ENCODE peak calls at places on chromosomes 1 and 21, in six cellular contexts. One of them, this sample, is unnamed.

GRCh38 chr1:172818841-172819527 is 160.1 kb downstream of the FASLG start:
- DNase-seq in lower leg skin: no peak
- DNase-seq in GM06990: peak
- DNase-seq in GM10248: peak
- DNase-seq in activated CD8-positive, alpha-beta T cell treated with anti-CD3 and anti-CD28 coated beads for 36 hours: peak
- DNase-seq in H9: no peak
- DNase-seq in this sample: no peak

GRCh38 chr21:34670220-34670961 is 1.6 kb downstream of the CLIC6 start:
- DNase-seq in lower leg skin: no peak
- DNase-seq in GM06990: peak
- DNase-seq in GM10248: peak
- DNase-seq in activated CD8-positive, alpha-beta T cell treated with anti-CD3 and anti-CD28 coated beads for 36 hours: peak
- DNase-seq in H9: peak
- DNase-seq in this sample: peak

GRCh38 chr1:155794605-155795265 is 62.3 kb downstream of the GON4L start:
- DNase-seq in lower leg skin: no peak
- DNase-seq in GM06990: no peak
- DNase-seq in GM10248: no peak
- DNase-seq in activated CD8-positive, alpha-beta T cell treated with anti-CD3 and anti-CD28 coated beads for 36 hours: no peak
- DNase-seq in H9: no peak
- DNase-seq in this sample: no peak

GRCh38 chr1:227306689-227307088 is 11.6 kb downstream of the CDC42BPA start:
- DNase-seq in lower leg skin: no peak
- DNase-seq in GM06990: no peak
- DNase-seq in GM10248: no peak
- DNase-seq in activated CD8-positive, alpha-beta T cell treated with anti-CD3 and anti-CD28 coated beads for 36 hours: no peak
- DNase-seq in H9: no peak
- DNase-seq in this sample: no peak

GRCh38 chr1:107572674-107573205 is 392.2 kb downstream of the VAV3 start:
- DNase-seq in lower leg skin: no peak
- DNase-seq in GM06990: no peak
- DNase-seq in GM10248: no peak
- DNase-seq in activated CD8-positive, alpha-beta T cell treated with anti-CD3 and anti-CD28 coated beads for 36 hours: no peak
- DNase-seq in H9: no peak
- DNase-seq in this sample: no peak

GRCh38 chr1:245598524-245599310 is 443.9 kb downstream of the KIF26B start:
- DNase-seq in lower leg skin: peak
- DNase-seq in GM06990: no peak
- DNase-seq in GM10248: no peak
- DNase-seq in activated CD8-positive, alpha-beta T cell treated with anti-CD3 and anti-CD28 coated beads for 36 hours: no peak
- DNase-seq in H9: peak
- DNase-seq in this sample: no peak

GRCh38 chr1:227886503-227886961 is 61.2 kb downstream of the WNT9A start:
- DNase-seq in lower leg skin: peak
- DNase-seq in GM06990: no peak
- DNase-seq in GM10248: no peak
- DNase-seq in activated CD8-positive, alpha-beta T cell treated with anti-CD3 and anti-CD28 coated beads for 36 hours: no peak
- DNase-seq in H9: peak
- DNase-seq in this sample: peak

GRCh38 chr1:63924600-63924999 is 150.8 kb downstream of the ROR1 start:
- DNase-seq in lower leg skin: no peak
- DNase-seq in GM06990: no peak
- DNase-seq in GM10248: no peak
- DNase-seq in activated CD8-positive, alpha-beta T cell treated with anti-CD3 and anti-CD28 coated beads for 36 hours: no peak
- DNase-seq in H9: no peak
- DNase-seq in this sample: no peak

GRCh38 chr1:235027076-235027861 is 101.4 kb downstream of the TOMM20 start:
- DNase-seq in lower leg skin: peak
- DNase-seq in GM06990: no peak
- DNase-seq in GM10248: no peak
- DNase-seq in activated CD8-positive, alpha-beta T cell treated with anti-CD3 and anti-CD28 coated beads for 36 hours: no peak
- DNase-seq in H9: no peak
- DNase-seq in this sample: no peak

GRCh38 chr1:204074274-204075115 is 1.6 kb downstream of the SOX13 start:
- DNase-seq in lower leg skin: peak
- DNase-seq in GM06990: no peak
- DNase-seq in GM10248: no peak
- DNase-seq in activated CD8-positive, alpha-beta T cell treated with anti-CD3 and anti-CD28 coated beads for 36 hours: peak
- DNase-seq in H9: peak
- DNase-seq in this sample: peak

GRCh38 chr1:180927348-180927747 is 14.7 kb downstream of the KIAA1614 start:
- DNase-seq in lower leg skin: no peak
- DNase-seq in GM06990: no peak
- DNase-seq in GM10248: no peak
- DNase-seq in activated CD8-positive, alpha-beta T cell treated with anti-CD3 and anti-CD28 coated beads for 36 hours: no peak
- DNase-seq in H9: no peak
- DNase-seq in this sample: no peak

GRCh38 chr1:24373044-24373443 is 40.5 kb downstream of the STPG1 start:
- DNase-seq in lower leg skin: no peak
- DNase-seq in GM06990: peak
- DNase-seq in GM10248: peak
- DNase-seq in activated CD8-positive, alpha-beta T cell treated with anti-CD3 and anti-CD28 coated beads for 36 hours: no peak
- DNase-seq in H9: no peak
- DNase-seq in this sample: no peak

GRCh38 chr1:117564227-117565082 is 41.4 kb upstream of the TENT5C start:
- DNase-seq in lower leg skin: peak
- DNase-seq in GM06990: no peak
- DNase-seq in GM10248: no peak
- DNase-seq in activated CD8-positive, alpha-beta T cell treated with anti-CD3 and anti-CD28 coated beads for 36 hours: no peak
- DNase-seq in H9: no peak
- DNase-seq in this sample: peak

GRCh38 chr1:37498872-37499617 is 15.5 kb downstream of the MEAF6 start:
- DNase-seq in lower leg skin: peak
- DNase-seq in GM06990: no peak
- DNase-seq in GM10248: no peak
- DNase-seq in activated CD8-positive, alpha-beta T cell treated with anti-CD3 and anti-CD28 coated beads for 36 hours: no peak
- DNase-seq in H9: no peak
- DNase-seq in this sample: peak

GRCh38 chr1:113101588-113101987 is 28.6 kb downstream of the LRIG2 start:
- DNase-seq in lower leg skin: no peak
- DNase-seq in GM06990: no peak
- DNase-seq in GM10248: no peak
- DNase-seq in activated CD8-positive, alpha-beta T cell treated with anti-CD3 and anti-CD28 coated beads for 36 hours: no peak
- DNase-seq in H9: no peak
- DNase-seq in this sample: no peak

GRCh38 chr1:198157847-198158765 is 1.3 kb downstream of the NEK7 start:
- DNase-seq in lower leg skin: no peak
- DNase-seq in GM06990: no peak
- DNase-seq in GM10248: peak
- DNase-seq in activated CD8-positive, alpha-beta T cell treated with anti-CD3 and anti-CD28 coated beads for 36 hours: peak
- DNase-seq in H9: peak
- DNase-seq in this sample: no peak

GRCh38 chr1:54324750-54325704 is 81.2 kb downstream of the SSBP3 start:
- DNase-seq in lower leg skin: no peak
- DNase-seq in GM06990: no peak
- DNase-seq in GM10248: no peak
- DNase-seq in activated CD8-positive, alpha-beta T cell treated with anti-CD3 and anti-CD28 coated beads for 36 hours: no peak
- DNase-seq in H9: no peak
- DNase-seq in this sample: no peak

GRCh38 chr1:243443557-243443956 is 187.7 kb downstream of the SDCCAG8 start:
- DNase-seq in lower leg skin: no peak
- DNase-seq in GM06990: no peak
- DNase-seq in GM10248: no peak
- DNase-seq in activated CD8-positive, alpha-beta T cell treated with anti-CD3 and anti-CD28 coated beads for 36 hours: no peak
- DNase-seq in H9: no peak
- DNase-seq in this sample: no peak

GRCh38 chr21:37878946-37879660 is 37.2 kb downstream of the KCNJ6 start:
- DNase-seq in lower leg skin: no peak
- DNase-seq in GM06990: no peak
- DNase-seq in GM10248: no peak
- DNase-seq in activated CD8-positive, alpha-beta T cell treated with anti-CD3 and anti-CD28 coated beads for 36 hours: no peak
- DNase-seq in H9: no peak
- DNase-seq in this sample: no peak

GRCh38 chr1:153922076-153922837 is 515 bp downstream of the GATAD2B start:
- DNase-seq in lower leg skin: peak
- DNase-seq in GM06990: no peak
- DNase-seq in GM10248: no peak
- DNase-seq in activated CD8-positive, alpha-beta T cell treated with anti-CD3 and anti-CD28 coated beads for 36 hours: peak
- DNase-seq in H9: no peak
- DNase-seq in this sample: peak

GRCh38 chr1:112618114-112618720 is 724 bp downstream of the ST7L start:
- DNase-seq in lower leg skin: no peak
- DNase-seq in GM06990: no peak
- DNase-seq in GM10248: peak
- DNase-seq in activated CD8-positive, alpha-beta T cell treated with anti-CD3 and anti-CD28 coated beads for 36 hours: peak
- DNase-seq in H9: no peak
- DNase-seq in this sample: no peak

GRCh38 chr1:25922633-25923567 is 16.7 kb upstream of the STMN1 start:
- DNase-seq in lower leg skin: peak
- DNase-seq in GM06990: peak
- DNase-seq in GM10248: peak
- DNase-seq in activated CD8-positive, alpha-beta T cell treated with anti-CD3 and anti-CD28 coated beads for 36 hours: peak
- DNase-seq in H9: peak
- DNase-seq in this sample: no peak

GRCh38 chr21:37509802-37510393 is 143.3 kb downstream of the DYRK1A start:
- DNase-seq in lower leg skin: no peak
- DNase-seq in GM06990: no peak
- DNase-seq in GM10248: no peak
- DNase-seq in activated CD8-positive, alpha-beta T cell treated with anti-CD3 and anti-CD28 coated beads for 36 hours: peak
- DNase-seq in H9: no peak
- DNase-seq in this sample: no peak

GRCh38 chr1:245096330-245097066 is 58.3 kb upstream of the KIF26B start:
- DNase-seq in lower leg skin: no peak
- DNase-seq in GM06990: no peak
- DNase-seq in GM10248: no peak
- DNase-seq in activated CD8-positive, alpha-beta T cell treated with anti-CD3 and anti-CD28 coated beads for 36 hours: no peak
- DNase-seq in H9: no peak
- DNase-seq in this sample: peak

GRCh38 chr1:116806245-116806644 is 52.0 kb downstream of the CD2 start:
- DNase-seq in lower leg skin: no peak
- DNase-seq in GM06990: peak
- DNase-seq in GM10248: peak
- DNase-seq in activated CD8-positive, alpha-beta T cell treated with anti-CD3 and anti-CD28 coated beads for 36 hours: peak
- DNase-seq in H9: no peak
- DNase-seq in this sample: no peak

DNA sequence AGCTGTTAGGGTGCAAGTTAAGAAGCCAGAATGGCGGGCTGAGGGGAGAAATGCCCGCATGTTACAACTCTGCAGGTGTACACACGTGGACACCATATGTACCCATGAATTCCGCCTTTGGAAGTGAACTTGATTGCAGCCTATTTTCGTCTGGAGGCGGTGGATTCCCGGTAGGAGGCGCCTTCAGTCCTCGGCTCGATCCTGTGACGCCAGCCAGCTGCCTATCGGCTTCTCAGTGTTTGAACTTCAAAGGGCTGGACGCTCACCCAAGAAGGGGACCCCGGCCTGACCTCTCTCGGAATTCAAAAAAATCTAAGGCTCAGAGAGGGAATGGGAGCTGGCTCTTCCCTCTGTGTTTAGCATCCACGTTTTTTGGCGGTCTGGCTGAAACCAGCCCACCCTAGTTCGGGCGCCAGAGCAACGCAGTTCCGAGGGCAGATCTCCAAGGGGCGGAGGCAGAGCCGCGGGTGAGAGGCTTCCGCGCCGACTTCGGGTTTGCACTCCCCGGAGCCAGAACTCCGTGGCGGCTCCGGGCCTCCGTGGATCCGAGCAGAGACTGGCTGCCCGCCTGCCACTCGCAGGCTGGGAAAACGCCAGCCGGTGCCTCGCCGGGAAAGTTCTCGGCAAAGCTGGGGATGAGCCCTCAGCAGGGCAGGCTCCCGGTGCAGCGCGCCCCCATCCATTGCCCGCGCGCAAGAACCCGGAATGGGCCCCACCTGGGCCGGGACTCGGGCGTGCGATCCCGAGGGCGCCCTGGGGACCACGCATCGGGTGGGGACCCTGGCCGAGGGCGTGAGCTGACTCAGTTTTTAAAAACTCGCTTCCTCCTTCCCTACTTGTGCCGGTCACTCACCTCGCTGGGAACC is 996 bp upstream of the TMEM51 start:
- DNase-seq in lower leg skin: peak
- DNase-seq in GM06990: no peak
- DNase-seq in GM10248: no peak
- DNase-seq in activated CD8-positive, alpha-beta T cell treated with anti-CD3 and anti-CD28 coated beads for 36 hours: peak
- DNase-seq in H9: peak
- DNase-seq in this sample: peak
- TF ChIP-seq CTCF in lower leg skin: no peak
- TF ChIP-seq CTCF in GM06990: peak
- TF ChIP-seq CTCF in GM10248: peak
- TF ChIP-seq CTCF in activated CD8-positive, alpha-beta T cell treated with anti-CD3 and anti-CD28 coated beads for 36 hours: no peak
- TF ChIP-seq CTCF in H9: peak
- TF ChIP-seq CTCF in this sample: peak

GRCh38 chr1:206590025-206590834 is 22.0 kb downstream of the EIF2D start:
- DNase-seq in lower leg skin: no peak
- DNase-seq in GM06990: no peak
- DNase-seq in GM10248: peak
- DNase-seq in activated CD8-positive, alpha-beta T cell treated with anti-CD3 and anti-CD28 coated beads for 36 hours: peak
- DNase-seq in H9: no peak
- DNase-seq in this sample: no peak
- TF ChIP-seq CTCF in lower leg skin: no peak
- TF ChIP-seq CTCF in GM06990: peak
- TF ChIP-seq CTCF in GM10248: peak
- TF ChIP-seq CTCF in activated CD8-positive, alpha-beta T cell treated with anti-CD3 and anti-CD28 coated beads for 36 hours: peak
- TF ChIP-seq CTCF in H9: peak
- TF ChIP-seq CTCF in this sample: no peak

GRCh38 chr1:8464987-8465386 is 147.1 kb downstream of the SLC45A1 start:
- DNase-seq in lower leg skin: no peak
- DNase-seq in GM06990: no peak
- DNase-seq in GM10248: no peak
- DNase-seq in activated CD8-positive, alpha-beta T cell treated with anti-CD3 and anti-CD28 coated beads for 36 hours: no peak
- DNase-seq in H9: no peak
- DNase-seq in this sample: no peak
- TF ChIP-seq CTCF in lower leg skin: no peak
- TF ChIP-seq CTCF in GM06990: no peak
- TF ChIP-seq CTCF in GM10248: no peak
- TF ChIP-seq CTCF in activated CD8-positive, alpha-beta T cell treated with anti-CD3 and anti-CD28 coated beads for 36 hours: no peak
- TF ChIP-seq CTCF in H9: peak
- TF ChIP-seq CTCF in this sample: peak

GRCh38 chr1:27508139-27508665 is 18.2 kb upstream of the WASF2 start:
- DNase-seq in lower leg skin: no peak
- DNase-seq in GM06990: no peak
- DNase-seq in GM10248: no peak
- DNase-seq in activated CD8-positive, alpha-beta T cell treated with anti-CD3 and anti-CD28 coated beads for 36 hours: no peak
- DNase-seq in H9: peak
- DNase-seq in this sample: no peak
- TF ChIP-seq CTCF in lower leg skin: no peak
- TF ChIP-seq CTCF in GM06990: peak
- TF ChIP-seq CTCF in GM10248: no peak
- TF ChIP-seq CTCF in activated CD8-positive, alpha-beta T cell treated with anti-CD3 and anti-CD28 coated beads for 36 hours: no peak
- TF ChIP-seq CTCF in H9: peak
- TF ChIP-seq CTCF in this sample: no peak

GRCh38 chr21:36122977-36123376 is 11.9 kb upstream of the CBR3 start:
- DNase-seq in lower leg skin: peak
- DNase-seq in GM06990: no peak
- DNase-seq in GM10248: no peak
- DNase-seq in activated CD8-positive, alpha-beta T cell treated with anti-CD3 and anti-CD28 coated beads for 36 hours: no peak
- DNase-seq in H9: no peak
- DNase-seq in this sample: no peak
- TF ChIP-seq CTCF in lower leg skin: no peak
- TF ChIP-seq CTCF in GM06990: peak
- TF ChIP-seq CTCF in GM10248: no peak
- TF ChIP-seq CTCF in activated CD8-positive, alpha-beta T cell treated with anti-CD3 and anti-CD28 coated beads for 36 hours: no peak
- TF ChIP-seq CTCF in H9: peak
- TF ChIP-seq CTCF in this sample: peak

GRCh38 chr21:16002872-16003466 is 273.2 kb downstream of the USP25 start:
- DNase-seq in lower leg skin: no peak
- DNase-seq in GM06990: no peak
- DNase-seq in GM10248: no peak
- DNase-seq in activated CD8-positive, alpha-beta T cell treated with anti-CD3 and anti-CD28 coated beads for 36 hours: no peak
- DNase-seq in H9: no peak
- DNase-seq in this sample: no peak
- TF ChIP-seq CTCF in lower leg skin: no peak
- TF ChIP-seq CTCF in GM06990: no peak
- TF ChIP-seq CTCF in GM10248: no peak
- TF ChIP-seq CTCF in activated CD8-positive, alpha-beta T cell treated with anti-CD3 and anti-CD28 coated beads for 36 hours: peak
- TF ChIP-seq CTCF in H9: peak
- TF ChIP-seq CTCF in this sample: peak